ENCODE peak calls at places on chromosomes 12 and 14, in eight cellular contexts. Z is HS-27A; L is sigmoid colon; M is AG20443; G is activated CD4-positive, CD25-positive, alpha-beta regulatory T cell; X is stimulated activated CD8-positive, alpha-beta memory T cell treated with anti-CD3 and anti-CD28 coated beads, Interleukin-7, amount 100 ng/mL, for 1 hour; S is MCF 10A; U is adrenal gland. H is an unnamed sample.

GRCh38 chr12:89567691-89568239 is 41.9 kb upstream of the POC1B start:
- DNase-seq in L (no peak), S (peak), Z (no peak), G (no peak), X (no peak), U (no peak), M (no peak), H (peak)

GRCh38 chr14:103885509-103885932 is 38.1 kb upstream of the PPP1R13B start:
- DNase-seq in Z (no peak), L (no peak), S (no peak), M (no peak), G (no peak), X (no peak), U (no peak), H (no peak)

GRCh38 chr12:91404362-91404899 is 221.8 kb upstream of the DCN start:
- DNase-seq in U (no peak), L (no peak), M (no peak), S (no peak), X (no peak), Z (no peak), G (no peak), H (no peak)

GRCh38 chr12:30105505-30105904 is 321.8 kb upstream of the TMTC1 start:
- DNase-seq in X (no peak), L (no peak), Z (no peak), S (no peak), U (no peak), G (no peak), M (no peak), H (no peak)

GRCh38 chr12:123047289-123047688 is 66.8 kb downstream of the ARL6IP4 start:
- DNase-seq in U (no peak), M (no peak), Z (no peak), X (no peak), L (no peak), G (no peak), S (no peak), H (no peak)

GRCh38 chr14:29637406-29637805 is 290.2 kb downstream of the PRKD1 start:
- DNase-seq in Z (peak), M (peak), L (no peak), U (peak), S (peak), X (no peak), G (no peak), H (no peak)

GRCh38 chr12:46364777-46365580 is 7.6 kb downstream of the SLC38A2 start:
- DNase-seq in L (peak), S (peak), G (no peak), U (peak), X (no peak), Z (no peak), M (no peak), H (no peak)

GRCh38 chr12:109274381-109274780 is 34.7 kb downstream of the FOXN4 start:
- DNase-seq in M (no peak), G (no peak), X (no peak), S (no peak), Z (no peak), U (no peak), L (no peak), H (no peak)

GRCh38 chr14:36690301-36691020 is 28.8 kb downstream of the PAX9 start:
- DNase-seq in Z (peak), S (peak), G (no peak), X (no peak), U (no peak), L (no peak), M (no peak), H (peak)

GRCh38 chr14:69880851-69881250 is 1.6 kb downstream of the SMOC1 start:
- DNase-seq in Z (no peak), M (no peak), X (no peak), S (no peak), L (no peak), U (no peak), G (no peak), H (no peak)

GRCh38 chr12:15443611-15444010 is 121.3 kb downstream of the PTPRO start:
- DNase-seq in L (no peak), X (no peak), U (no peak), Z (no peak), S (no peak), M (no peak), G (no peak), H (no peak)

GRCh38 chr12:94157891-94158495 is 9.6 kb downstream of the PLXNC1 start:
- DNase-seq in S (no peak), U (no peak), Z (no peak), G (no peak), M (no peak), X (no peak), L (no peak), H (no peak)